ENCODE peak calls at places on chromosomes 2 and 18, in eight cellular contexts. G is H54; J is ELF-1; D is stimulated activated CD4-positive, alpha-beta T cell treated with anti-CD3 and anti-CD28 coated beads, Interleukin-4, amount 100 ng/mL, for 24 hours; W is activated CD4-positive, alpha-beta T cell treated with anti-CD3 and anti-CD28 coated beads, Interleukin-2, amount 50 U/mL, for 1 hour; U is hypothalamus; L is endodermal cell; T is smooth muscle cell of the brain vasculature. V is an unnamed sample.

GRCh38 chr2:95061601-95062183 is 36.2 kb downstream of the MAL start:
- DNase-seq in W (no peak), D (no peak), T (no peak), G (no peak), L (peak; percentile 40), U (no peak), J (no peak), V (no peak)

GRCh38 chr2:239494578-239494977 is 93.8 kb upstream of the HDAC4 start:
- DNase-seq in W (no peak), L (no peak), U (no peak), T (no peak), G (no peak), J (no peak), D (no peak), V (no peak)

GRCh38 chr2:171789956-171790355 is 102.7 kb downstream of the DYNC1I2 start:
- DNase-seq in U (no peak), T (no peak), G (no peak), W (no peak), D (no peak), J (peak; percentile 65), L (no peak), V (no peak)

GRCh38 chr2:208252766-208253492 is 1.9 kb downstream of the IDH1 start:
- DNase-seq in J (no peak), W (no peak), G (no peak), U (no peak), L (no peak), D (no peak), T (no peak), V (no peak)

GRCh38 chr2:189601043-189601442 is 20.5 kb upstream of the SLC40A1 start:
- DNase-seq in W (no peak), G (no peak), L (no peak), D (no peak), J (no peak), T (no peak), U (no peak), V (no peak)

GRCh38 chr2:197707316-197708213 is 2.4 kb downstream of the MARS2 start:
- DNase-seq in G (peak; percentile 21), T (no peak), D (no peak), J (peak; percentile 44), U (no peak), W (no peak), L (peak; percentile 60), V (peak; percentile 87)

GRCh38 chr2:237623428-237624403 is 3.7 kb upstream of the LRRFIP1 start:
- DNase-seq in D (no peak), W (no peak), G (no peak), J (peak; percentile 27), T (no peak), U (no peak), L (no peak), V (no peak)

GRCh38 chr18:48575658-48576453 is 37.0 kb downstream of the CTIF start:
- DNase-seq in G (no peak), T (peak; percentile 82), J (no peak), U (peak; percentile 68), W (no peak), L (no peak), D (no peak), V (no peak)

GRCh38 chr18:58049000-58049688 is 5.1 kb downstream of the NEDD4L start:
- DNase-seq in D (no peak), G (no peak), W (no peak), L (no peak), J (no peak), T (no peak), U (no peak), V (no peak)

GRCh38 chr18:50862401-50862800 is 16.5 kb upstream of the ME2 start:
- DNase-seq in J (no peak), T (no peak), D (no peak), L (no peak), G (no peak), U (no peak), W (no peak), V (peak; percentile 86)

GRCh38 chr2:25341031-25341727 is 546 bp downstream of the DNMT3A start:
- DNase-seq in W (peak; percentile 15), T (no peak), D (no peak), L (no peak), G (peak; percentile 50), J (no peak), U (peak; percentile 55), V (no peak)

GRCh38 chr18:48777026-48777736 is 173.6 kb downstream of the SMAD7 start:
- DNase-seq in T (no peak), G (peak; percentile 70), D (peak; percentile 69), W (peak; percentile 71), U (peak; percentile 38), L (peak; percentile 92), J (peak; percentile 95), V (peak; percentile 33)

GRCh38 chr2:172011814-172012580 is 12.2 kb downstream of the METAP1D start:
- DNase-seq in D (no peak), L (no peak), W (no peak), G (no peak), T (no peak), U (no peak), J (no peak), V (peak; percentile 31)

GRCh38 chr2:48530033-48530804 is at the start of gene STON1:
- DNase-seq in T (no peak), U (peak; percentile 12), D (peak; percentile 6), G (peak; percentile 54), W (peak; percentile 20), J (peak; percentile 64), L (peak; percentile 79), V (peak; percentile 33)

GRCh38 chr2:201450910-201451329 is 338 bp downstream of the TRAK2 start:
- DNase-seq in W (no peak), J (no peak), U (no peak), T (no peak), G (no peak), L (no peak), D (no peak), V (peak; percentile 9)

GRCh38 chr2:74947703-74948102 is 10.7 kb upstream of the POLE4 start:
- DNase-seq in J (peak; percentile 57), D (no peak), T (no peak), L (peak; percentile 68), G (no peak), U (no peak), W (no peak), V (no peak)

GRCh38 chr2:129267559-129267958 is 711.9 kb upstream of the RAB6C start:
- DNase-seq in D (no peak), W (no peak), J (no peak), T (no peak), G (no peak), L (no peak), U (no peak), V (no peak)

GRCh38 chr2:9211496-9211895 is 4.9 kb downstream of the ASAP2 start:
- DNase-seq in D (no peak), G (no peak), U (no peak), W (no peak), L (no peak), T (no peak), J (no peak), V (no peak)

GRCh38 chr2:100008960-100009359 is 133.4 kb downstream of the AFF3 start:
- DNase-seq in J (no peak), D (no peak), T (no peak), L (no peak), G (no peak), W (no peak), U (no peak), V (peak; percentile 53)

GRCh38 chr2:83584674-83585073 is 874.4 kb downstream of the SUCLG1 start:
- DNase-seq in W (no peak), G (no peak), L (no peak), J (no peak), U (no peak), D (no peak), T (no peak), V (no peak)

GRCh38 chr2:236871500-236872001 is 214.1 kb upstream of the COPS8 start:
- DNase-seq in L (no peak), J (peak; percentile 78), W (no peak), G (peak; percentile 70), D (no peak), T (peak; percentile 57), U (no peak), V (peak; percentile 71)

GRCh38 chr2:133968446-133968845 is 285.4 kb upstream of the MGAT5 start:
- DNase-seq in D (no peak), T (no peak), J (no peak), G (no peak), U (no peak), W (no peak), L (peak; percentile 24), V (peak; percentile 6)

GRCh38 chr18:26383454-26384270 is 157.4 kb downstream of the TAF4B start:
- DNase-seq in U (no peak), J (no peak), D (no peak), W (no peak), T (peak; percentile 29), G (no peak), L (no peak), V (peak; percentile 74)

GRCh38 chr2:11073251-11073650 is 82.0 kb upstream of the SLC66A3 start:
- DNase-seq in J (peak; percentile 88), D (no peak), T (no peak), U (no peak), G (no peak), W (no peak), L (peak; percentile 94), V (peak; percentile 32)

GRCh38 chr2:158539176-158539895 is 82.6 kb downstream of the PKP4 start:
- DNase-seq in U (no peak), W (no peak), J (no peak), T (peak; percentile 53), G (no peak), D (no peak), L (no peak), V (no peak)